ENCODE peak calls at places on chromosomes 4 and X, in five cellular contexts. R is activated T-helper 1 cell treated with anti-CD3 and anti-CD28 coated beads, Interleukin-2, amount 50 U/mL, for 16 hours; O is breast epithelium; G is nucleus accumbens; E is activated CD4-positive, alpha-beta T cell treated with anti-CD3 and anti-CD28 coated beads, Interleukin-2, amount 50 U/mL, for 24 hours. S is an unnamed sample.

GRCh38 chrX:129961180-129962083 is 21.0 kb upstream of the BCORL1 start:
- DNase-seq in E (peak; percentile 47), G (no peak), R (peak; percentile 52), O (peak; percentile 67), S (peak; percentile 26)

GRCh38 chr4:128574706-128575105 is 234.8 kb upstream of the JADE1 start:
- DNase-seq in E (peak; percentile 59), O (peak; percentile 50), R (peak; percentile 22), G (no peak), S (peak; percentile 33)

GRCh38 chr4:6598127-6598526 is 23.1 kb downstream of the MAN2B2 start:
- DNase-seq in O (no peak), R (no peak), G (no peak), E (no peak), S (no peak)

GRCh38 chr4:158080354-158080753 is 92.5 kb downstream of the GASK1B start:
- DNase-seq in R (no peak), O (no peak), G (no peak), E (no peak), S (no peak)

GRCh38 chr4:179596621-179597020 is 2154.4 kb upstream of the AGA start:
- DNase-seq in R (no peak), E (no peak), O (no peak), G (no peak), S (no peak)

GRCh38 chrX:105882581-105883275 is 60.4 kb downstream of the NRK start:
- DNase-seq in E (no peak), R (no peak), O (no peak), G (no peak), S (no peak)

GRCh38 chr4:53943345-53944085 is 120.9 kb downstream of the CHIC2 start:
- DNase-seq in R (no peak), E (no peak), O (no peak), G (no peak), S (no peak)

GRCh38 chr4:142265536-142265935 is 580.6 kb downstream of the INPP4B start:
- DNase-seq in R (no peak), G (no peak), E (no peak), O (no peak), S (no peak)

GRCh38 chr4:89356086-89356485 is 48.5 kb upstream of the GPRIN3 start:
- DNase-seq in G (no peak), E (no peak), R (no peak), O (no peak), S (no peak)

GRCh38 chr4:163554870-163555465 is 60.5 kb downstream of the TMA16 start:
- DNase-seq in R (no peak), O (no peak), E (no peak), G (no peak), S (no peak)

GRCh38 chr4:158938462-158939044 is 164.3 kb upstream of the RAPGEF2 start:
- DNase-seq in R (no peak), O (no peak), E (no peak), G (no peak), S (no peak)

GRCh38 chr4:61094854-61095598 is 105.1 kb upstream of the ADGRL3 start:
- DNase-seq in R (no peak), G (no peak), O (no peak), E (no peak), S (no peak)

GRCh38 chr4:48813984-48814383 is 16.9 kb upstream of the OCIAD1 start:
- DNase-seq in G (no peak), O (no peak), R (no peak), E (no peak), S (no peak)

GRCh38 chr4:6324999-6325790 is 55.5 kb downstream of the WFS1 start:
- DNase-seq in G (peak; percentile 23), O (peak; percentile 50), E (no peak), R (no peak), S (no peak)

GRCh38 chrX:40003982-40004535 is 93.7 kb downstream of the BCOR start:
- DNase-seq in G (no peak), E (no peak), R (no peak), O (no peak), S (no peak)

GRCh38 chr4:163087805-163088204 is 78.9 kb downstream of the NAF1 start:
- DNase-seq in R (no peak), O (no peak), G (no peak), E (no peak), S (no peak)

GRCh38 chr4:103075435-103075893 is 1.1 kb downstream of the SLC9B2 start:
- DNase-seq in G (no peak), E (no peak), O (no peak), R (no peak), S (no peak)

GRCh38 chr4:159451006-159451405 is 348.1 kb downstream of the RAPGEF2 start:
- DNase-seq in O (no peak), G (no peak), E (no peak), R (no peak), S (no peak)

GRCh38 chrX:41238543-41238942 is 95.4 kb upstream of the DDX3X start:
- DNase-seq in E (no peak), R (no peak), G (no peak), O (no peak), S (no peak)

GRCh38 chr4:11073621-11074051 is 355.1 kb downstream of the HS3ST1 start:
- DNase-seq in O (no peak), E (no peak), G (no peak), R (no peak), S (no peak)

GRCh38 chr4:45004847-45005565 is 278.6 kb upstream of the GNPDA2 start:
- DNase-seq in R (no peak), E (no peak), O (no peak), G (no peak), S (no peak)

GRCh38 chr4:29581469-29581868 is 1138.7 kb upstream of the PCDH7 start:
- DNase-seq in E (no peak), O (no peak), G (no peak), R (no peak), S (no peak)

GRCh38 chr4:123361195-123361861 is 35.3 kb upstream of the SPRY1 start:
- DNase-seq in E (no peak), G (no peak), R (no peak), O (no peak), S (no peak)

GRCh38 chrX:109270580-109271484 is 211.1 kb downstream of the GUCY2F start:
- DNase-seq in O (peak; percentile 65), G (no peak), E (no peak), R (peak; percentile 3), S (no peak)

GRCh38 chrX:143635915-143636314 is at the start of gene SLITRK4:
- DNase-seq in R (no peak), O (no peak), G (no peak), E (no peak), S (no peak)

GRCh38 chr4:127505203-127505602 is 127.6 kb upstream of the INTU start:
- DNase-seq in E (no peak), R (no peak), O (no peak), G (no peak), S (no peak)

GRCh38 chrX:53714580-53715335 is 28.2 kb upstream of the HUWE1 start:
- DNase-seq in O (peak; percentile 46), R (peak; percentile 40), G (no peak), E (peak; percentile 61), S (peak; percentile 26)

GRCh38 chr4:74092957-74093356 is 6.0 kb downstream of the CXCL2 start:
- DNase-seq in G (no peak), O (no peak), E (no peak), R (no peak), S (no peak)

GRCh38 chr4:102343964-102344519 is 1.2 kb downstream of the SLC39A8 start:
- DNase-seq in R (no peak), G (no peak), O (no peak), E (peak; percentile 45), S (no peak)

GRCh38 chr4:4694296-4694772 is 152.5 kb upstream of the STX18 start:
- DNase-seq in E (no peak), G (no peak), R (no peak), O (no peak), S (no peak)

GRCh38 chr4:90357117-90357710 is 230.0 kb downstream of the CCSER1 start:
- DNase-seq in R (no peak), O (no peak), G (no peak), E (no peak), S (no peak)

GRCh38 chr4:212438-213174 is 88.3 kb downstream of the ZNF718 start:
- DNase-seq in G (no peak), O (peak; percentile 74), R (no peak), E (no peak), S (no peak)